ENCODE peak calls at places on chromosomes 1 and 21, in four cellular contexts. H is K562, B is HL-60, C is GM12878. X is an unnamed sample.

GRCh38 chr1:1470626-1471388 is 758 bp upstream of the ATAD3B start:
- DNase-seq in H (no peak), B (peak), C (no peak), X (no peak)

GRCh38 chr1:195065437-195065836 is 1542.8 kb downstream of the KCNT2 start:
- DNase-seq in B (no peak), C (no peak), H (no peak), X (no peak)

GRCh38 chr1:178870944-178871343 is at the start of gene ANGPTL1:
- DNase-seq in H (no peak), C (no peak), B (no peak), X (no peak)

GRCh38 chr1:67749844-67750689 is 65.1 kb downstream of the GADD45A start:
- DNase-seq in B (peak), C (no peak), H (peak), X (no peak)

GRCh38 chr1:246591504-246591903 is 25.2 kb downstream of the CNST start:
- DNase-seq in B (no peak), H (no peak), C (peak), X (no peak)

GRCh38 chr1:3702990-3703728 is 49.1 kb upstream of the CCDC27 start:
- DNase-seq in H (no peak), B (no peak), C (no peak), X (no peak)

GRCh38 chr21:36164427-36164784 is 7.8 kb downstream of the DOP1B start:
- DNase-seq in H (no peak), B (no peak), C (no peak), X (no peak)

GRCh38 chr1:155455588-155456195 is 106.9 kb downstream of the ASH1L start:
- DNase-seq in B (no peak), H (no peak), C (no peak), X (no peak)

GRCh38 chr1:99397029-99397428 is 132.7 kb downstream of the PLPPR4 start:
- DNase-seq in C (no peak), H (no peak), B (no peak), X (no peak)

GRCh38 chr1:163104405-163105099 is 35.4 kb downstream of the RGS4 start:
- DNase-seq in H (no peak), B (no peak), C (no peak), X (no peak)

GRCh38 chr1:155171836-155172731 is 1.0 kb downstream of the KRTCAP2 start:
- DNase-seq in C (no peak), H (no peak), B (no peak), X (no peak)

GRCh38 chr1:5744911-5745431 is 247.3 kb downstream of the NPHP4 start:
- DNase-seq in B (no peak), C (no peak), H (no peak), X (no peak)

GRCh38 chr1:87334351-87335174 is 5.9 kb downstream of the LMO4 start:
- DNase-seq in H (peak), B (peak), C (no peak), X (no peak)

GRCh38 chr1:211517006-211517405 is 25.0 kb upstream of the RD3 start:
- DNase-seq in C (no peak), H (peak), B (no peak), X (no peak)

GRCh38 chr1:223298706-223299105 is 65.3 kb downstream of the SUSD4 start:
- DNase-seq in H (no peak), B (no peak), C (no peak), X (no peak)
- TF ChIP-seq POLR2AphosphoS5 in H (no peak), B (no peak), C (no peak), X (no peak)

DNA sequence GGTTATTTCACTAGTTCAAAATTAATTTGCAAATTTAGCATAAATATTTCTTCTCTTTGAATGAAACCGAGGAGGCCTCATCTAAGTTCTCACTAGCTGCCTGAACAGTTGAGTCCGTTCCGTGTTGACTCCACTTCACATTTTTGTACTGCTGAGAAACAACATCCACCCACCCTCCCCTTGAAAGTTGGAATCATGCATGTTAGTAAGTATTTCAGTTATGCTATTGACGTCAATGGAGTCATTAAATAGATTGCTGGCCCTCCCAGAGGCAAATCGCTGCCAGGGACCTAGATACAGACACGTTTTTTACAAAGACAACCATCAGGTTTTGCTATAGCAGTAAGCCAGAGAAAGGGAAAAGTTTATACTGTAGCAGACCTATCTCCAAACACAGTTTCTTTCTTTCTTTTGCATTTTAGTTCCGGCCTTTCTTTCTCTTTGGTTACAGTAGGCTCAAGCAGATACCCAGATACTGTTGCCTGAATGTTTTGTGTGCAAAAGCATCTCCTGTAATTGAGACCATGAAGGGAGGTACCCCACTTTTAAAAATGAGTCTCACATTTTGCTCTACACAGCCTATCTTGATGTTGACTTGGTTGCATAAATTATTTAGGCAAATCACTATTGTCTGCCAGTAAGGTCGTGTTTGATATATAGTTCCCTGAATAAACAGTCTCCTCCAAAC is 262.6 kb upstream of the SGIP1 start:
- DNase-seq in B (no peak), C (no peak), H (no peak), X (no peak)
- TF ChIP-seq SPI1 in B (no peak), C (no peak), H (no peak), X (no peak)

DNA sequence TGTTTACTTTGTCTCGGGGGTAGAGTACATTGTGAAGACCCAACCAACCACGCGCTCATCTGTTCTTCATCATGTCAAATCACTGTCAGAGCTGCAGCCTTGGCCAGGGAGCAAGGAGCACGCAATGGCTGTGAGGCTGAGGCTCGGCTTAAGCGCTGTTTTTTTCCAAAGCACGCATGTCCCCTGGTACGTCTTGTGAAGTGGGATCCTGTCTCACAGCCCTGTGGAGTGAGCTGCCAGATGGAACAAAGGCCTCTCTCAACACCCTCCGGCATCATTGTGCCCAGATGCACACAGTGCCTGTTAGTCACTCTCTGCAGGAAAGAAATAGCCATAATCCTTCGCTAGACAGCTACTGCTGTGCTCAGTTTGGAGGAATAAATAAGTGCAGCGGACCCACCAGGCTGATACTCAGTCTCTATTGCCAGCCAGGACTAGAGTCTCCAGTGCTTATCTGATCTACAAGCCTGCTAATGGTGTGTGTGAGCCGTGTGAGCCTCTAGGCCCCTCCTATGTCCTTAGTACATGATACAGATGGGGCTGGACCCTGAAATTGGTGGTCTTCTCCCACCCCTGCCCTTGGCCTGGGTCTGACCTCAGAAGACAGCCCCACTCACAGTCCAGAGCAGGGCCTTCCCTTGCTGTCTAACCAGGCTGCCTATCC is 91.3 kb upstream of the COA6 start:
- DNase-seq in C (no peak), H (no peak), B (no peak), X (no peak)
- TF ChIP-seq POLR2AphosphoS5 in C (no peak), H (no peak), B (no peak), X (no peak)

GRCh38 chr1:18816808-18817207 is 42.7 kb downstream of the TAS1R2 start:
- DNase-seq in C (no peak), H (no peak), B (no peak), X (no peak)
- TF ChIP-seq SPI1 in C (no peak), H (no peak), B (no peak), X (no peak)

DNA sequence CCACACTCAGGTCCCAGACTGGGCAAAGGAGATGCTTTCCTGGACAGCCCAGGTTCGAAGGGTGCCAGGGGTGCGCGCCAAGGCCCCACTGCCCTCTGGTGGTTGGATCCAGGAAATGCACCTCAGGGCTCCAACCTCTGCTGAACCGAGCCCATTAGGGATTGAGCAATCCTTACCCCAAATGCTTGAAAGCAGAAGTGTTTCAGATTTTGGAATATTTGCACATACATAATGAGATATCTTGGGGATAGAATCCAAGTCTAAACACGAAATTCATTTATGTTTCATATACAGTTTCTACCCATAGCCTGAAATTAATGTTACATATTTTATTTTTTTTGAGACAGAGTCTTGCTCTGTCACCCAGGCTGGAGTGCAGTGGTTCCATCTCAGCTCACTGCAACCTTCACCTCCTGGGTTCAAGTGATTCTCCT is 57.4 kb downstream of the SLC9A1 start:
- DNase-seq in H (peak), B (peak), C (no peak), X (peak)
- TF ChIP-seq POLR2AphosphoS5 in H (no peak), B (peak), C (no peak), X (no peak)

GRCh38 chr1:117665523-117666274 is 59.9 kb downstream of the TENT5C start:
- DNase-seq in C (no peak), B (no peak), H (no peak), X (no peak)

GRCh38 chr1:117662667-117663066 is 56.8 kb downstream of the TENT5C start:
- DNase-seq in C (no peak), H (no peak), B (no peak), X (no peak)

GRCh38 chr1:117661027-117661426 is 55.2 kb downstream of the TENT5C start:
- DNase-seq in C (no peak), B (no peak), H (no peak), X (no peak)

GRCh38 chr1:117663156-117663902 is 57.5 kb downstream of the TENT5C start:
- DNase-seq in B (no peak), C (no peak), H (no peak), X (no peak)

GRCh38 chr1:117664314-117664713 is 58.5 kb downstream of the TENT5C start:
- DNase-seq in H (peak), B (no peak), C (peak), X (peak)
- TF ChIP-seq SPI1 in H (peak), B (peak), C (peak), X (peak)

GRCh38 chr1:21854751-21855131 is 42.7 kb downstream of the LDLRAD2 start:
- DNase-seq in C (no peak), H (no peak), B (no peak), X (no peak)

GRCh38 chr1:21851430-21852250 is 39.6 kb downstream of the LDLRAD2 start:
- DNase-seq in B (no peak), H (no peak), C (no peak), X (no peak)

GRCh38 chr1:21853130-21853424 is 41.0 kb downstream of the LDLRAD2 start:
- DNase-seq in B (no peak), C (no peak), H (peak), X (no peak)

GRCh38 chr1:21854090-21854750 is 42.2 kb downstream of the LDLRAD2 start:
- DNase-seq in B (no peak), H (no peak), C (no peak), X (no peak)

DNA sequence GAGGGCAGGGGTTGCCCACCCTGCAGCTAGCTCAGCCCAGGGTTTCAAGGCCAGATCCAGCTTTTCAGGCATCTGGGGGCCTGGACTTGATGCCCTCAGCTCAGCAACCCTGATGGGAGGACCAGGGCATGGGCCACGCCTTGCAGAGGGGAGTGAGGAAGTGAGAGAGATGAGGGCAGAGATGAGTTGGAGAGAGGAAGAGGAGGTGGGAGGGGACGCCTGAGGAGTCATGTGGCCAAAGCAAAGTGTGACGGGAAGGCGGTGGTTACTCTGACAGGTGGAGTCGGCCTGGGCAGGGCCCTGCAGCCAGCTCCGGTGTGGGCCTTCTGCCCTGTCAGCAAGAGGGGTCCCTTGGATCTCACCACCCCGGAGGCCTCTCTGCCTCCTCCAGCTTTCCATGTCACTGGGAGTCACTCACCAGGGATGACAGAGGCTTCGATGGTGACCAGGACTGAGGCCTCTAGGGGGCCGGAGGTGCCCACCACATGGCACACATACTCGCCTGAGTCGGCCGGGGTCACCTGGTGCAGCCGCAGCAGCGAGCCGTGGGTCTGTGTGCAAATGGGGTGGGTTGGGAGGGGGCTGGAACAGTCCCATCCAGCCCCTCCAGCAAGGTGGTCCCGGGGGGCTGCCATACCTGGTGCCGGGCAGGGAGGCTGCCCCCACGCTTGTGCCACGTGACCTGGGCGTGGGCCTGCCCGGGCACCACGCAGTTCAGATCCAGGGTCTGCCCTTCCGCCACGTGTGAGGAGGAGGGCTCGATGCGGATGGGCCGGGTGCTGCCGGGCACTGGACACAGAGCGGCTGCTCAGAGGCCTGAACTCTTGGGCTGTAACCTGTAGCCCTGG is 40.4 kb downstream of the LDLRAD2 start:
- DNase-seq in C (peak), H (no peak), B (peak), X (peak)
- TF ChIP-seq POLR2AphosphoS5 in C (no peak), H (no peak), B (no peak), X (no peak)

DNA sequence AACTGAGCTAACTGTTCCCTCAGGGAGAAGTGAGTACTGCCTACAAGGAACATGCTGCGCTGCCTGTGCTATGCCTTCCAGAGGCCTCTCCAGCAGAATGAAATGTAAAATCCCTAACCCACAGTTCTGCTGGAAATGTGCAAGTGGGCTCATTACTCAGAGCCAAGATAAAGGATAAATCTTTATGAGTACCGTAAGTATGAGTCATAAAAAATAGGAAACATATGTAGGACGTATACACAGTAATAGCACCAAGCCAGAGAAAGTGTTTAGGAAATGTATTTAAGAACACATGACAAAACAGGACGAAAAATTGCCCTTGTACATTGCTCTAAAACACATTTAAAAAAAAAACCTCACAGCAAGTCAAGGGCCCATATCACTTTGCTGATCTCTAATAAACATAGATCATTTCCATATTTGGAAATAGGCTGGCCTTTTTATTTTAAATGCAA is 104.6 kb downstream of the TGFBR3 start:
- DNase-seq in H (no peak), B (no peak), C (no peak), X (no peak)
- TF ChIP-seq SPI1 in H (no peak), B (no peak), C (no peak), X (no peak)

GRCh38 chr1:27102707-27103468 is 52.0 kb downstream of the SLC9A1 start:
- DNase-seq in B (peak), C (no peak), H (peak), X (peak)
- TF ChIP-seq POLR2AphosphoS5 in B (no peak), C (no peak), H (no peak), X (no peak)